ENCODE peak calls at places on chromosomes 6 and 20, in eight cellular contexts. E is AG20443; W is GM20000; V is hypothalamus; B is activated T-helper 1 cell treated with anti-CD3 and anti-CD28 coated beads, Interleukin-12 subunit alpha, Interleukin-12 subunit beta, Interleukin-2, Interleukin-4 antibody, amounts not matched to agents 30 ng/mL and 10 ng/mL and 1 ng/mL, durations not matched to agents 14 hours and 24 hours and 36 hours; S is GM10248; U is Caki2; R is NAMALWA. H is an unnamed sample.

GRCh38 chr6:137165375-137166246 is 7.8 kb downstream of the IL22RA2 start:
- DNase-seq in E (peak; percentile 58), W (peak; percentile 32), V (no peak), B (peak; percentile 59), S (peak; percentile 24), U (no peak), R (peak; percentile 63), H (peak; percentile 23)

GRCh38 chr6:41286544-41287346 is at the start of gene TREM1:
- DNase-seq in E (peak; percentile 38), W (no peak), V (no peak), B (no peak), S (no peak), U (no peak), R (no peak), H (no peak)

GRCh38 chr6:15335385-15335784 is 89.5 kb downstream of the JARID2 start:
- DNase-seq in E (no peak), W (no peak), V (no peak), B (no peak), S (no peak), U (no peak), R (no peak), H (no peak)

GRCh38 chr20:2088904-2089303 is 12.7 kb upstream of the STK35 start:
- DNase-seq in E (no peak), W (no peak), V (no peak), B (no peak), S (no peak), U (no peak), R (no peak), H (no peak)

GRCh38 chr20:62689861-62690644 is 18.6 kb upstream of the NTSR1 start:
- DNase-seq in E (no peak), W (no peak), V (no peak), B (no peak), S (no peak), U (no peak), R (no peak), H (peak; percentile 78)

GRCh38 chr20:10864076-10864672 is 190.4 kb upstream of the JAG1 start:
- DNase-seq in E (peak; percentile 38), W (no peak), V (no peak), B (no peak), S (no peak), U (peak; percentile 87), R (no peak), H (peak; percentile 4)

GRCh38 chr6:142756215-142756630 is 188.8 kb downstream of the HIVEP2 start:
- DNase-seq in E (peak; percentile 78), W (no peak), V (no peak), B (no peak), S (no peak), U (peak; percentile 89), R (no peak), H (no peak)

GRCh38 chr6:98657764-98658163 is 176.6 kb upstream of the POU3F2 start:
- DNase-seq in E (no peak), W (no peak), V (no peak), B (no peak), S (no peak), U (peak; percentile 8), R (peak; percentile 27), H (peak; percentile 73)

GRCh38 chr20:50172347-50173013 is 18.1 kb upstream of the CEBPB start:
- DNase-seq in E (peak; percentile 92), W (no peak), V (no peak), B (no peak), S (peak; percentile 32), U (peak; percentile 91), R (no peak), H (no peak)

GRCh38 chr6:131427441-131428051 is 145.5 kb upstream of the ARG1 start:
- DNase-seq in E (no peak), W (no peak), V (no peak), B (no peak), S (no peak), U (no peak), R (no peak), H (no peak)

GRCh38 chr6:100846276-100846675 is 34.9 kb downstream of the ASCC3 start:
- DNase-seq in E (no peak), W (no peak), V (no peak), B (no peak), S (no peak), U (no peak), R (no peak), H (no peak)

GRCh38 chr20:44092551-44093248 is 94.3 kb downstream of the JPH2 start:
- DNase-seq in E (peak; percentile 42), W (no peak), V (no peak), B (no peak), S (no peak), U (peak; percentile 33), R (peak; percentile 69), H (peak; percentile 76)

GRCh38 chr20:3808141-3808479 is 12.0 kb downstream of the CDC25B start:
- DNase-seq in E (peak; percentile 85), W (no peak), V (no peak), B (no peak), S (no peak), U (peak; percentile 95), R (no peak), H (peak; percentile 62)

GRCh38 chr6:10347561-10348327 is 67.1 kb downstream of the TFAP2A start:
- DNase-seq in E (peak; percentile 55), W (no peak), V (no peak), B (no peak), S (no peak), U (peak; percentile 90), R (no peak), H (no peak)

GRCh38 chr6:112225691-112226090 is 28.7 kb downstream of the LAMA4 start:
- DNase-seq in E (peak; percentile 24), W (no peak), V (no peak), B (no peak), S (no peak), U (no peak), R (no peak), H (no peak)

GRCh38 chr6:42748241-42748898 is 2.5 kb upstream of the TBCC start:
- DNase-seq in E (no peak), W (no peak), V (no peak), B (no peak), S (no peak), U (no peak), R (no peak), H (no peak)

GRCh38 chr6:3696525-3696924 is 55.0 kb downstream of the PXDC1 start:
- DNase-seq in E (peak; percentile 23), W (no peak), V (no peak), B (no peak), S (no peak), U (no peak), R (no peak), H (no peak)

GRCh38 chr6:63615590-63615989 is 20.0 kb upstream of the PHF3 start:
- DNase-seq in E (no peak), W (no peak), V (no peak), B (no peak), S (no peak), U (no peak), R (no peak), H (no peak)

GRCh38 chr6:121828567-121828966 is 393.1 kb downstream of the GJA1 start:
- DNase-seq in E (peak; percentile 35), W (no peak), V (no peak), B (no peak), S (no peak), U (no peak), R (no peak), H (no peak)

GRCh38 chr6:37516076-37516919 is 16.6 kb upstream of the CCDC167 start:
- DNase-seq in E (no peak), W (peak; percentile 82), V (no peak), B (peak; percentile 81), S (peak; percentile 84), U (peak; percentile 71), R (peak; percentile 24), H (no peak)

GRCh38 chr6:51045548-51045947 is 226.9 kb downstream of the TFAP2B start:
- DNase-seq in E (no peak), W (no peak), V (no peak), B (no peak), S (no peak), U (no peak), R (no peak), H (no peak)

GRCh38 chr6:131159578-131159977 is 24.3 kb downstream of the AKAP7 start:
- DNase-seq in E (peak; percentile 64), W (no peak), V (no peak), B (no peak), S (no peak), U (no peak), R (no peak), H (no peak)

GRCh38 chr6:84213217-84213616 is 14.2 kb downstream of the CEP162 start:
- DNase-seq in E (no peak), W (no peak), V (no peak), B (no peak), S (no peak), U (no peak), R (no peak), H (no peak)

GRCh38 chr6:2197984-2198383 is 47.4 kb downstream of the GMDS start:
- DNase-seq in E (no peak), W (no peak), V (no peak), B (no peak), S (no peak), U (no peak), R (no peak), H (no peak)

GRCh38 chr20:22563062-22563965 is 21.1 kb downstream of the FOXA2 start:
- DNase-seq in E (no peak), W (no peak), V (no peak), B (no peak), S (no peak), U (no peak), R (no peak), H (no peak)

GRCh38 chr6:43468748-43469681 is 8.4 kb upstream of the TJAP1 start:
- DNase-seq in E (no peak), W (no peak), V (no peak), B (no peak), S (no peak), U (no peak), R (no peak), H (no peak)